ENCODE peak calls at places on chromosome 7, in five cellular contexts. One of them, this sample, is unnamed. For H3K9me2, the result is how much of the 10 kb centered on the place peaks cover.

GRCh38 chr7:133582766-133583523 is 330.1 kb downstream of the EXOC4 start:
- DNase-seq in PC-3: no peak
- DNase-seq in HCT116: no peak
- DNase-seq in GM23338: no peak
- DNase-seq in hepatocyte: no peak
- DNase-seq in this sample: no peak

GRCh38 chr7:51023547-51023946 is 240.9 kb upstream of the GRB10 start:
- DNase-seq in PC-3: no peak
- DNase-seq in HCT116: no peak
- DNase-seq in GM23338: no peak
- DNase-seq in hepatocyte: no peak
- DNase-seq in this sample: no peak

GRCh38 chr7:1812693-1813393 is 142.8 kb downstream of the ELFN1 start:
- DNase-seq in PC-3: no peak
- DNase-seq in HCT116: no peak
- DNase-seq in GM23338: no peak
- DNase-seq in hepatocyte: no peak
- DNase-seq in this sample: no peak

GRCh38 chr7:80781561-80781979 is 137.3 kb downstream of the SEMA3C start:
- DNase-seq in PC-3: peak
- DNase-seq in HCT116: peak
- DNase-seq in GM23338: peak
- DNase-seq in hepatocyte: peak
- DNase-seq in this sample: no peak

GRCh38 chr7:85750454-85750949 is 563.6 kb upstream of the SEMA3D start:
- DNase-seq in PC-3: peak
- DNase-seq in HCT116: peak
- DNase-seq in GM23338: peak
- DNase-seq in hepatocyte: peak
- DNase-seq in this sample: peak

GRCh38 chr7:1823376-1824150 is 153.5 kb downstream of the ELFN1 start:
- DNase-seq in PC-3: no peak
- DNase-seq in HCT116: no peak
- DNase-seq in GM23338: no peak
- DNase-seq in hepatocyte: no peak
- DNase-seq in this sample: no peak

GRCh38 chr7:1681581-1681980 is 11.5 kb downstream of the ELFN1 start:
- DNase-seq in PC-3: no peak
- DNase-seq in HCT116: no peak
- DNase-seq in GM23338: no peak
- DNase-seq in hepatocyte: no peak
- DNase-seq in this sample: no peak

GRCh38 chr7:117478796-117479479 is 887 bp upstream of the CFTR start:
- DNase-seq in PC-3: no peak
- DNase-seq in HCT116: no peak
- DNase-seq in GM23338: peak
- DNase-seq in hepatocyte: peak
- DNase-seq in this sample: no peak

GRCh38 chr7:116232402-116232749 is 22.0 kb downstream of the TES start:
- DNase-seq in PC-3: peak
- DNase-seq in HCT116: no peak
- DNase-seq in GM23338: no peak
- DNase-seq in hepatocyte: no peak
- DNase-seq in this sample: no peak

DNA sequence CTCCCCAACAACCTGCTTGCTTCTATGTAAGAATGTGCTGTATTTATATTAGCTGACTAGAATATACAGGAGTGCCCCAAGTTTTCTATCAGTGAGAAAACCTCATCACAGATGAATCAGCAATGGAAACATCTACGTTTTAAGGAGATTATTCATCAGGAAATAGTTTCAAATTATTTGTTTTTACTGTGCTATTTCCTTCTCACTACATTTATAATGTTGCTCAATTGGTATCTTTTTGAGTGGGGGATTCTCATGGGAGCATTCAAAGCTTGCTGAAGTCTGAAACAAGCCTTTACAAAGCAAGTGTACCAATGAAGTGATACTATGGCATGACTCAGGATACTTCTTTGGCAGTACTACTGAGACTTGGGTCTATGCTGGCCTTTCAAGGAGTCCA is 191.1 kb upstream of the SLC26A5 start:
- DNase-seq in PC-3: peak
- DNase-seq in HCT116: no peak
- DNase-seq in GM23338: no peak
- DNase-seq in hepatocyte: no peak
- DNase-seq in this sample: no peak
- H3K4me3 ChIP-seq in PC-3: peak
- H3K4me3 ChIP-seq in HCT116: no peak
- H3K4me3 ChIP-seq in GM23338: no peak
- H3K4me3 ChIP-seq in hepatocyte: no peak
- H3K4me3 ChIP-seq in this sample: no peak

GRCh38 chr7:135445690-135446089 is 64.2 kb downstream of the CNOT4 start:
- DNase-seq in PC-3: no peak
- DNase-seq in HCT116: no peak
- DNase-seq in GM23338: no peak
- DNase-seq in hepatocyte: no peak
- DNase-seq in this sample: peak

GRCh38 chr7:135447783-135448182 is 62.1 kb downstream of the CNOT4 start:
- DNase-seq in PC-3: no peak
- DNase-seq in HCT116: no peak
- DNase-seq in GM23338: no peak
- DNase-seq in hepatocyte: no peak
- DNase-seq in this sample: no peak

GRCh38 chr7:135441791-135442190 is 68.1 kb downstream of the CNOT4 start:
- DNase-seq in PC-3: peak
- DNase-seq in HCT116: peak
- DNase-seq in GM23338: no peak
- DNase-seq in hepatocyte: peak
- DNase-seq in this sample: no peak
- H3K9me2 ChIP-seq in PC-3: under half
- H3K9me2 ChIP-seq in HCT116: under half
- H3K9me2 ChIP-seq in GM23338: under half
- H3K9me2 ChIP-seq in hepatocyte: under half
- H3K9me2 ChIP-seq in this sample: under half

GRCh38 chr7:65250697-65251395 is 122.8 kb upstream of the ZNF92 start:
- DNase-seq in PC-3: no peak
- DNase-seq in HCT116: no peak
- DNase-seq in GM23338: peak
- DNase-seq in hepatocyte: no peak
- DNase-seq in this sample: no peak

GRCh38 chr7:65250216-65250615 is 123.4 kb upstream of the ZNF92 start:
- DNase-seq in PC-3: no peak
- DNase-seq in HCT116: no peak
- DNase-seq in GM23338: no peak
- DNase-seq in hepatocyte: no peak
- DNase-seq in this sample: no peak

GRCh38 chr7:65247491-65247890 is 126.2 kb upstream of the ZNF92 start:
- DNase-seq in PC-3: no peak
- DNase-seq in HCT116: no peak
- DNase-seq in GM23338: no peak
- DNase-seq in hepatocyte: no peak
- DNase-seq in this sample: no peak

GRCh38 chr7:65254061-65254460 is 119.6 kb upstream of the ZNF92 start:
- DNase-seq in PC-3: no peak
- DNase-seq in HCT116: no peak
- DNase-seq in GM23338: no peak
- DNase-seq in hepatocyte: no peak
- DNase-seq in this sample: no peak

DNA sequence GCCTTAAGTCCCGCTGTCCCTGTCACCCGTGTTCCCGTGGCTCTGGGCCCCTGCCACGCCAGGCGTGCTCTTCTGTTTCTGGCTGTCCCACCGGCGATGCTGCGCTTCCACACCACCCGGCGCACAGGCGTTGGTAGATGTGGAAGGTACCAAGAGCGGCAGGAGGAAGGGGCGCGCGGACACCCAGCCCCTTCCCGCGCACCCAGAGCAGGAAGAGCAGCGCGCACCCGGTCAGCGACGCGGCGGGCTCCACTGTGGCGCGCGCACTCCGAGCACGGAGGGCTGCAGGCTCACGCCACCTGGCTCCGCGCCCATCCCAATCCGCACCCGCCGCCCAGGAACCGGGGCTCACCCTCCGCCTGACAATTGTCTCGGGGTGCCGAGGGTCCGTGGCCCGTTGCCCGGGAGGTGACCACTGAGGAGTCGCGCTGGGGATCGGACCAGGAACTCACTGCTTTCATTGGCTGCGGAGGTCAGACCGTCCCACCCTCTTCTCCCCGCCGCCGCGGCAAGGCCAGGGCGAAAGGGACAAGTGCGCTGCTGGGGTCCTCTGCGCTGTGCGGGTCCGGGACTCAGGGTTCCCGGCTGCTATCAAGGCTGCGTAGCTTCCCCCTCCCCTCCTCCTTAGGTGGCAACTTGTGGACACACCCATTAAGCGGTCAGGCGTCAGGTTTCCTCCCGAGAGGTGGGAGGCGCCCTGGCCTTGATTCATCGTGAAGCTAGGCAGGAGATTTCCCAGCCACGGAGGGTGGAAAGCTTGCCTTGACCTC is 121.6 kb upstream of the ZNF92 start:
- DNase-seq in PC-3: peak
- DNase-seq in HCT116: peak
- DNase-seq in GM23338: peak
- DNase-seq in hepatocyte: peak
- DNase-seq in this sample: no peak
- H2AFZ ChIP-seq in PC-3: peak
- H2AFZ ChIP-seq in HCT116: peak
- H2AFZ ChIP-seq in GM23338: peak
- H2AFZ ChIP-seq in hepatocyte: peak
- H2AFZ ChIP-seq in this sample: no peak

DNA sequence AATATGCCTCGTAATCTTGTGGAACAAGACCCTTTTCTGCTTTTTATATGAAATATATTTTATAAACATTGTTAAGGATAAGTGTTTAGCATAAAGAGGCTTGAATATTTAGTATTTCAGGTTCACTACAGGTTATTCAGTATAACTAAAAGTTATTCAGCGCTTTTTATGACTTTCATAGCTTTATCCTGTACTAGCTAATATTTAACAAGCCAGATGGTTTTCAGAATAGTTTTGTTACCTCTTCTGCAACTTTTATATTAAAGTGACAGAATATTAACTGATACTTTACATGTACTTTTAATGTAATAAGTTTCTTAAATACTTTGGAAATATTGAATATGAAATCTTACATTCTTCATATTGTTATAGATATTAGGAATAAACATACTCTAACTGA is 75.4 kb downstream of the CYP51A1 start:
- DNase-seq in PC-3: no peak
- DNase-seq in HCT116: no peak
- DNase-seq in GM23338: no peak
- DNase-seq in hepatocyte: no peak
- DNase-seq in this sample: no peak
- H3K4me3 ChIP-seq in PC-3: no peak
- H3K4me3 ChIP-seq in HCT116: no peak
- H3K4me3 ChIP-seq in GM23338: no peak
- H3K4me3 ChIP-seq in hepatocyte: no peak
- H3K4me3 ChIP-seq in this sample: no peak

GRCh38 chr7:156746891-156747290 is 106.3 kb downstream of the RNF32 start:
- DNase-seq in PC-3: no peak
- DNase-seq in HCT116: no peak
- DNase-seq in GM23338: no peak
- DNase-seq in hepatocyte: no peak
- DNase-seq in this sample: no peak
- H3K9me2 ChIP-seq in PC-3: under half
- H3K9me2 ChIP-seq in HCT116: under half
- H3K9me2 ChIP-seq in GM23338: under half
- H3K9me2 ChIP-seq in hepatocyte: under half
- H3K9me2 ChIP-seq in this sample: under half

GRCh38 chr7:109462171-109462570 is 892.5 kb downstream of the DNAJB9 start:
- DNase-seq in PC-3: no peak
- DNase-seq in HCT116: no peak
- DNase-seq in GM23338: no peak
- DNase-seq in hepatocyte: no peak
- DNase-seq in this sample: no peak
- H2AFZ ChIP-seq in PC-3: no peak
- H2AFZ ChIP-seq in HCT116: no peak
- H2AFZ ChIP-seq in GM23338: peak
- H2AFZ ChIP-seq in hepatocyte: no peak
- H2AFZ ChIP-seq in this sample: peak

DNA sequence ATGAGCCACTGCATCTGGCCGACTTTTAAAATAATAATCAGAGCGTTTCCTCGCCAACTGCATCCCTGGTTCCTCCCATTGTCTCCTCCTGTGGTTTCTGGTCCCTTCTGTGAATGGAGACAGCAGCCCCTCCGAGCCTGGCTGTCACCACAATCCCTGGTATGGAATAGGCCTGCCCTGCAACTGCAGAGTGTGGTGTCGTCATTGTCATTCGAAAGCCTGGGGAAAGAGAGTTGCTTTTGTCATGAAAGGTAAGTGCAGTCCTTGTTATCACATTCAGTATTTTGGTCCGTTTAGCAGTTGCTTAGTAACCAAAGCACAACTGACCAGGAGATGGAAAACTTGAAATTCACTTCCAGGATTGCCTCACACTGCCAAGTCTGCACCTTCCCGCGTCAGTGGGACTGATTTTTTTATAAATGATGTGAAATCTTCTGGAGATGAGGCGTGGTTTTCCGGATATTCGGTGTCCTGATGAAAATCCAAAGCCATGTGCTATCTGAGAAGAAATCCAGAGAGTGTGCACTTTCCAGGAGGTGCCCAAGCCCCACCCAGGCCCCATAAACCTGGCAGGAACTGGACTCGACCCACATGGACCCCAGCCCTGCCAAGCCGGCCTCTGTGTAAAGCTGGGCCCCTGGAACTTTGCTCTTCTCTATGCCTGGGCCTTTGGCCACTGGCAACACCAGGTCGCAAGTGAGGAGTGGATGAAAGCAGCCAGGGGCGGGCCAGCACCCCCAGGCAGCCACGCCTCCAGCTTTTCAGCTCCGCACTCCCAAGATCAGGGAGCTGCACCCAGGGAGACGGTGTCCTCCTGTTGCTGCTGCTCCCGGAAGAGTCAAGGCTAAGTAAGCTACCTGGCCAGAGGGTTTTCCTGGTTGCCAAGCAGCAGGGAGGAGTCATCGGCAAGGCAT is 133.7 kb upstream of the SH2B2 start:
- DNase-seq in PC-3: peak
- DNase-seq in HCT116: peak
- DNase-seq in GM23338: peak
- DNase-seq in hepatocyte: peak
- DNase-seq in this sample: no peak
- H3K4me3 ChIP-seq in PC-3: no peak
- H3K4me3 ChIP-seq in HCT116: no peak
- H3K4me3 ChIP-seq in GM23338: no peak
- H3K4me3 ChIP-seq in hepatocyte: no peak
- H3K4me3 ChIP-seq in this sample: no peak

GRCh38 chr7:151590801-151591771 is 71.4 kb upstream of the RHEB start:
- DNase-seq in PC-3: no peak
- DNase-seq in HCT116: no peak
- DNase-seq in GM23338: no peak
- DNase-seq in hepatocyte: no peak
- DNase-seq in this sample: no peak
- H3K9me2 ChIP-seq in PC-3: under half
- H3K9me2 ChIP-seq in HCT116: under half
- H3K9me2 ChIP-seq in GM23338: under half
- H3K9me2 ChIP-seq in hepatocyte: under half
- H3K9me2 ChIP-seq in this sample: under half

DNA sequence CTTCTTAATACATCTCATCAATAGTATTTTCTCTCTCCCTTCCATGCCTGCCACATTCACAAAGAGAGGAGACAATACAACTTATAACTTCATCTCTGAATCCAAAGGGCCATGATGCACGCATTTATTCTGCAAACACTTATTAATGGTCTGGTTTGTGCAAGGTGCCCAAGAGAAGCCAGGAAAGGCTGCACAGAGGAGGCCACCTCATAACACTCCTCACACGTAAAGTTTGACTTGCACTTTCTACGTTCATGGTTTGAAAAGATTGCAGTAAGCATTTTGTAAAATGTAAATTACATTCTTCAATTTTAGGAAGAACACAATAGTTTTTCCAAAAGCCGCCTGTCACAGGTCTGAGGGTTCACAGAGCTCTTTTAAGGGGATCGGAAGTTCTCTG is 1.2 kb upstream of the PALS2 start:
- DNase-seq in PC-3: no peak
- DNase-seq in HCT116: no peak
- DNase-seq in GM23338: no peak
- DNase-seq in hepatocyte: no peak
- DNase-seq in this sample: no peak
- H2AFZ ChIP-seq in PC-3: peak
- H2AFZ ChIP-seq in HCT116: no peak
- H2AFZ ChIP-seq in GM23338: no peak
- H2AFZ ChIP-seq in hepatocyte: no peak
- H2AFZ ChIP-seq in this sample: no peak